ENCODE peak calls at places on chromosomes 7 and 10, in seven cellular contexts. One of them, this sample, is unnamed.

GRCh38 chr10:35103887-35104286 is 13.7 kb upstream of the CUL2 start:
- DNase-seq in fibroblast of lung: peak
- DNase-seq in heart right ventricle: no peak
- DNase-seq in breast epithelium: no peak
- DNase-seq in MM.1S: no peak
- DNase-seq in neuronal stem cell: no peak
- DNase-seq in astrocyte: no peak
- DNase-seq in this sample: no peak

GRCh38 chr10:84613336-84614021 is 285.1 kb downstream of the CCSER2 start:
- DNase-seq in fibroblast of lung: no peak
- DNase-seq in heart right ventricle: no peak
- DNase-seq in breast epithelium: no peak
- DNase-seq in MM.1S: peak
- DNase-seq in neuronal stem cell: peak
- DNase-seq in astrocyte: peak
- DNase-seq in this sample: no peak

GRCh38 chr7:112540839-112541577 is 60.2 kb downstream of the LSMEM1 start:
- DNase-seq in fibroblast of lung: no peak
- DNase-seq in heart right ventricle: no peak
- DNase-seq in breast epithelium: no peak
- DNase-seq in MM.1S: no peak
- DNase-seq in neuronal stem cell: no peak
- DNase-seq in astrocyte: no peak
- DNase-seq in this sample: no peak

GRCh38 chr10:128526793-128527375 is 400.7 kb upstream of the MKI67 start:
- DNase-seq in fibroblast of lung: no peak
- DNase-seq in heart right ventricle: no peak
- DNase-seq in breast epithelium: no peak
- DNase-seq in MM.1S: no peak
- DNase-seq in neuronal stem cell: no peak
- DNase-seq in astrocyte: no peak
- DNase-seq in this sample: no peak

GRCh38 chr7:32958046-32959025 is 1.1 kb downstream of the FKBP9 start:
- DNase-seq in fibroblast of lung: peak
- DNase-seq in heart right ventricle: peak
- DNase-seq in breast epithelium: no peak
- DNase-seq in MM.1S: no peak
- DNase-seq in neuronal stem cell: no peak
- DNase-seq in astrocyte: peak
- DNase-seq in this sample: no peak

GRCh38 chr7:148587076-148587475 is 3.5 kb upstream of the C7orf33 start:
- DNase-seq in fibroblast of lung: no peak
- DNase-seq in heart right ventricle: no peak
- DNase-seq in breast epithelium: no peak
- DNase-seq in MM.1S: peak
- DNase-seq in neuronal stem cell: no peak
- DNase-seq in astrocyte: no peak
- DNase-seq in this sample: no peak

GRCh38 chr10:13945760-13946460 is 359.1 kb downstream of the PRPF18 start:
- DNase-seq in fibroblast of lung: peak
- DNase-seq in heart right ventricle: no peak
- DNase-seq in breast epithelium: no peak
- DNase-seq in MM.1S: no peak
- DNase-seq in neuronal stem cell: no peak
- DNase-seq in astrocyte: peak
- DNase-seq in this sample: no peak

GRCh38 chr7:7416031-7416968 is 119.4 kb downstream of the COL28A1 start:
- DNase-seq in fibroblast of lung: peak
- DNase-seq in heart right ventricle: no peak
- DNase-seq in breast epithelium: peak
- DNase-seq in MM.1S: no peak
- DNase-seq in neuronal stem cell: no peak
- DNase-seq in astrocyte: peak
- DNase-seq in this sample: no peak

GRCh38 chr10:127813290-127813689 is 76.3 kb downstream of the FOXI2 start:
- DNase-seq in fibroblast of lung: no peak
- DNase-seq in heart right ventricle: no peak
- DNase-seq in breast epithelium: no peak
- DNase-seq in MM.1S: peak
- DNase-seq in neuronal stem cell: no peak
- DNase-seq in astrocyte: no peak
- DNase-seq in this sample: no peak

GRCh38 chr7:82029236-82029635 is 259.4 kb upstream of the HGF start:
- DNase-seq in fibroblast of lung: no peak
- DNase-seq in heart right ventricle: no peak
- DNase-seq in breast epithelium: no peak
- DNase-seq in MM.1S: no peak
- DNase-seq in neuronal stem cell: no peak
- DNase-seq in astrocyte: peak
- DNase-seq in this sample: no peak

GRCh38 chr10:4662576-4663161 is 163.3 kb upstream of the AKR1E2 start:
- DNase-seq in fibroblast of lung: no peak
- DNase-seq in heart right ventricle: no peak
- DNase-seq in breast epithelium: no peak
- DNase-seq in MM.1S: no peak
- DNase-seq in neuronal stem cell: no peak
- DNase-seq in astrocyte: peak
- DNase-seq in this sample: no peak

GRCh38 chr7:151243411-151244155 is 4.9 kb downstream of the SMARCD3 start:
- DNase-seq in fibroblast of lung: no peak
- DNase-seq in heart right ventricle: no peak
- DNase-seq in breast epithelium: no peak
- DNase-seq in MM.1S: peak
- DNase-seq in neuronal stem cell: peak
- DNase-seq in astrocyte: no peak
- DNase-seq in this sample: no peak

GRCh38 chr10:72104472-72105097 is 16.2 kb upstream of the SPOCK2 start:
- DNase-seq in fibroblast of lung: peak
- DNase-seq in heart right ventricle: no peak
- DNase-seq in breast epithelium: no peak
- DNase-seq in MM.1S: no peak
- DNase-seq in neuronal stem cell: no peak
- DNase-seq in astrocyte: no peak
- DNase-seq in this sample: peak

GRCh38 chr7:111324228-111324627 is 233.3 kb downstream of the LRRN3 start:
- DNase-seq in fibroblast of lung: no peak
- DNase-seq in heart right ventricle: no peak
- DNase-seq in breast epithelium: no peak
- DNase-seq in MM.1S: no peak
- DNase-seq in neuronal stem cell: no peak
- DNase-seq in astrocyte: no peak
- DNase-seq in this sample: no peak

GRCh38 chr7:111320133-111320532 is 229.2 kb downstream of the LRRN3 start:
- DNase-seq in fibroblast of lung: no peak
- DNase-seq in heart right ventricle: no peak
- DNase-seq in breast epithelium: no peak
- DNase-seq in MM.1S: no peak
- DNase-seq in neuronal stem cell: no peak
- DNase-seq in astrocyte: no peak
- DNase-seq in this sample: no peak
- H3K4me3 ChIP-seq in fibroblast of lung: no peak
- H3K4me3 ChIP-seq in heart right ventricle: no peak
- H3K4me3 ChIP-seq in breast epithelium: no peak
- H3K4me3 ChIP-seq in MM.1S: no peak
- H3K4me3 ChIP-seq in neuronal stem cell: no peak
- H3K4me3 ChIP-seq in astrocyte: no peak
- H3K4me3 ChIP-seq in this sample: no peak

GRCh38 chr7:6168469-6168868 is 104.0 kb downstream of the CYTH3 start:
- DNase-seq in fibroblast of lung: no peak
- DNase-seq in heart right ventricle: peak
- DNase-seq in breast epithelium: no peak
- DNase-seq in MM.1S: no peak
- DNase-seq in neuronal stem cell: no peak
- DNase-seq in astrocyte: no peak
- DNase-seq in this sample: no peak
- H3K4me3 ChIP-seq in fibroblast of lung: no peak
- H3K4me3 ChIP-seq in heart right ventricle: no peak
- H3K4me3 ChIP-seq in breast epithelium: no peak
- H3K4me3 ChIP-seq in MM.1S: no peak
- H3K4me3 ChIP-seq in neuronal stem cell: no peak
- H3K4me3 ChIP-seq in astrocyte: no peak
- H3K4me3 ChIP-seq in this sample: no peak

GRCh38 chr7:28442540-28443420 is 30.5 kb downstream of the CREB5 start:
- DNase-seq in fibroblast of lung: no peak
- DNase-seq in heart right ventricle: no peak
- DNase-seq in breast epithelium: no peak
- DNase-seq in MM.1S: no peak
- DNase-seq in neuronal stem cell: no peak
- DNase-seq in astrocyte: peak
- DNase-seq in this sample: no peak
- H3K4me3 ChIP-seq in fibroblast of lung: no peak
- H3K4me3 ChIP-seq in heart right ventricle: no peak
- H3K4me3 ChIP-seq in breast epithelium: no peak
- H3K4me3 ChIP-seq in MM.1S: no peak
- H3K4me3 ChIP-seq in neuronal stem cell: no peak
- H3K4me3 ChIP-seq in astrocyte: no peak
- H3K4me3 ChIP-seq in this sample: no peak

GRCh38 chr7:35251606-35252310 is 2.1 kb downstream of the TBX20 start:
- DNase-seq in fibroblast of lung: no peak
- DNase-seq in heart right ventricle: no peak
- DNase-seq in breast epithelium: no peak
- DNase-seq in MM.1S: no peak
- DNase-seq in neuronal stem cell: no peak
- DNase-seq in astrocyte: no peak
- DNase-seq in this sample: no peak

GRCh38 chr7:35253680-35254495 is at the start of gene TBX20:
- DNase-seq in fibroblast of lung: peak
- DNase-seq in heart right ventricle: peak
- DNase-seq in breast epithelium: no peak
- DNase-seq in MM.1S: no peak
- DNase-seq in neuronal stem cell: no peak
- DNase-seq in astrocyte: peak
- DNase-seq in this sample: no peak

GRCh38 chr7:35252584-35252983 is 1.3 kb downstream of the TBX20 start:
- DNase-seq in fibroblast of lung: no peak
- DNase-seq in heart right ventricle: no peak
- DNase-seq in breast epithelium: no peak
- DNase-seq in MM.1S: no peak
- DNase-seq in neuronal stem cell: no peak
- DNase-seq in astrocyte: no peak
- DNase-seq in this sample: no peak

GRCh38 chr7:35254496-35255416 is 856 bp upstream of the TBX20 start:
- DNase-seq in fibroblast of lung: no peak
- DNase-seq in heart right ventricle: peak
- DNase-seq in breast epithelium: no peak
- DNase-seq in MM.1S: no peak
- DNase-seq in neuronal stem cell: no peak
- DNase-seq in astrocyte: no peak
- DNase-seq in this sample: no peak

DNA sequence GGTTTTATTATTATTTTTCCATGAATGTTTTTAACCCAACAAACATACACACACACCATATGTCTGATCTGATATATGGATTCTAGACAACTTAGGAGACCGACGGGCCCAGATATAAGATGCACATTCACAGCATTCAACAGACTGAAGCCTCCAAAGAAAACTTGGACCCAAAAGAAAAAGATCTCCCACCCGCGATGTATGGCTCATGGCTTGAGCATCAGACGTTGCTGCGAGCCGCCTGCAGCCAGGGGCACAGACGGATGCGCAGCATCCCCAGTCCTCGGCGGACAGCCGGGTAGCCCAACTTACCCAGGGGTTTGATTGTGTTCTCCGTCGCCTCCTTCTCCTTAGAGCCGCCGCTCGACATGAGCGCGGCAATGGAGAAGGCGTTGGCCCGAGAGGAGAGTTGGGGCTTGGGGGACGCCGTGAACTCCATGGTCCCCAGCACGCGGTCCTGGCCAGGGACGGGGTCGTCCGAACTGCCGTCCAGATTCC is 669 bp downstream of the TBX20 start:
- DNase-seq in fibroblast of lung: no peak
- DNase-seq in heart right ventricle: no peak
- DNase-seq in breast epithelium: no peak
- DNase-seq in MM.1S: no peak
- DNase-seq in neuronal stem cell: no peak
- DNase-seq in astrocyte: no peak
- DNase-seq in this sample: no peak
- H3K4me3 ChIP-seq in fibroblast of lung: peak
- H3K4me3 ChIP-seq in heart right ventricle: peak
- H3K4me3 ChIP-seq in breast epithelium: peak
- H3K4me3 ChIP-seq in MM.1S: no peak
- H3K4me3 ChIP-seq in neuronal stem cell: no peak
- H3K4me3 ChIP-seq in astrocyte: peak
- H3K4me3 ChIP-seq in this sample: peak

GRCh38 chr10:118832242-118832651 is 77.5 kb upstream of the CACUL1 start:
- DNase-seq in fibroblast of lung: peak
- DNase-seq in heart right ventricle: peak
- DNase-seq in breast epithelium: peak
- DNase-seq in MM.1S: no peak
- DNase-seq in neuronal stem cell: no peak
- DNase-seq in astrocyte: no peak
- DNase-seq in this sample: no peak
- H3K4me3 ChIP-seq in fibroblast of lung: no peak
- H3K4me3 ChIP-seq in heart right ventricle: no peak
- H3K4me3 ChIP-seq in breast epithelium: peak
- H3K4me3 ChIP-seq in MM.1S: no peak
- H3K4me3 ChIP-seq in neuronal stem cell: no peak
- H3K4me3 ChIP-seq in astrocyte: no peak
- H3K4me3 ChIP-seq in this sample: no peak

DNA sequence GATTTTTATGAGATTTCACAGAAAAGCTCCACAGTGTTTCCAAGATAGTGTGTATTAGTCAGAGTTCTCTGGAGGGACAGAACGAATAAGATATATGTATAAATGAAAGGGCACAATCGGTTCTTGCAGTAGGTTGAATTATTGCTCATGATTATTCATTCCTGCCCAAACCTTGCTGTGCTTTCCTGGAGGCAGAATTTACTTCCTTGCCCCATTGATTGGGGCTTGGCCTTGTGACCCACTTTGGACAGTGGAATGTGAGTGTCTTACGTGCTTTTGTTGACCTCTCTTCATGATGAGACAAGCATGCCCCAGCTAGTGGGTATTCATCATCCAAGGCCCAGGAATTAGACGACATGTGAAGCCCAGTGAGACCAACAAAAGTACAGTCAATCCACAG is 53.0 kb upstream of the ABCB5 start:
- DNase-seq in fibroblast of lung: no peak
- DNase-seq in heart right ventricle: no peak
- DNase-seq in breast epithelium: no peak
- DNase-seq in MM.1S: no peak
- DNase-seq in neuronal stem cell: no peak
- DNase-seq in astrocyte: peak
- DNase-seq in this sample: no peak
- H3K4me3 ChIP-seq in fibroblast of lung: no peak
- H3K4me3 ChIP-seq in heart right ventricle: no peak
- H3K4me3 ChIP-seq in breast epithelium: no peak
- H3K4me3 ChIP-seq in MM.1S: no peak
- H3K4me3 ChIP-seq in neuronal stem cell: no peak
- H3K4me3 ChIP-seq in astrocyte: no peak
- H3K4me3 ChIP-seq in this sample: no peak